ENCODE peak calls at places on chromosomes 13 and 19, in ten cellular contexts. F is GM12864; I is NCI-H2029 treated with DMSO at 0.1 percent for 48 hours; S is left ventricle myocardium inferior; Y is GM23338; X is MV-4-11; P is EH; E is CD4-positive, alpha-beta memory T cell; N is fibroblast of pulmonary artery; G is left colon. T is an unnamed sample.

GRCh38 chr19:36115453-36116343 is at the start of gene TBCB:
- DNase-seq in N (peak), F (no peak), E (no peak), G (peak), X (no peak), Y (peak), I (no peak), P (no peak), S (peak), T (no peak)

GRCh38 chr19:16920816-16921529 is 32.2 kb downstream of the F2RL3 start:
- DNase-seq in N (peak), X (no peak), P (peak), E (no peak), S (no peak), G (no peak), F (no peak), Y (no peak), I (no peak), T (peak)

GRCh38 chr13:105538346-105538745 is 997.1 kb downstream of the EFNB2 start:
- DNase-seq in X (no peak), E (no peak), P (no peak), I (no peak), G (no peak), Y (peak), N (no peak), S (no peak), F (no peak), T (no peak)

GRCh38 chr19:27776020-27776419 is 1436.9 kb downstream of the UQCRFS1 start:
- DNase-seq in I (no peak), E (no peak), S (no peak), P (peak), Y (peak), X (peak), F (no peak), G (no peak), N (peak), T (no peak)

GRCh38 chr19:16001481-16002312 is 52.9 kb downstream of the OR10H4 start:
- DNase-seq in I (peak), P (peak), S (no peak), E (peak), X (peak), N (peak), F (peak), Y (no peak), G (peak), T (no peak)

GRCh38 chr13:74129500-74130144 is 4.6 kb downstream of the KLF12 start:
- DNase-seq in G (peak), E (peak), F (no peak), S (peak), N (no peak), I (no peak), Y (no peak), P (peak), X (peak), T (no peak)

GRCh38 chr19:17097593-17098126 is 22.1 kb downstream of the MYO9B start:
- DNase-seq in X (peak), G (no peak), S (no peak), Y (no peak), P (peak), I (no peak), N (peak), E (no peak), F (no peak), T (no peak)

GRCh38 chr19:50314724-50315700 is 14.2 kb downstream of the KCNC3 start:
- DNase-seq in I (no peak), G (no peak), N (no peak), E (no peak), F (no peak), Y (peak), X (no peak), S (no peak), P (no peak), T (peak)

GRCh38 chr19:36687214-36688056 is at the start of gene ZNF567:
- DNase-seq in S (peak), N (peak), P (peak), F (peak), E (peak), X (peak), I (peak), Y (peak), G (peak), T (peak)

GRCh38 chr13:40077396-40078027 is 422.1 kb downstream of the COG6 start:
- DNase-seq in F (no peak), Y (no peak), I (no peak), S (no peak), N (no peak), X (no peak), P (no peak), G (no peak), E (no peak), T (no peak)

GRCh38 chr19:35247526-35248309 is 1.1 kb upstream of the LSR start:
- DNase-seq in N (no peak), I (peak), E (peak), Y (peak), F (peak), X (no peak), G (peak), S (no peak), P (no peak), T (no peak)

GRCh38 chr13:33279898-33280549 is 5.5 kb downstream of the STARD13 start:
- DNase-seq in G (no peak), S (no peak), N (peak), P (peak), I (no peak), F (no peak), X (peak), Y (no peak), E (no peak), T (no peak)

GRCh38 chr19:50639121-50640112 is at the start of gene SYT3:
- DNase-seq in P (peak), N (peak), S (peak), E (no peak), G (peak), X (no peak), I (no peak), Y (peak), F (no peak), T (no peak)

GRCh38 chr13:110780410-110780809 is 66.9 kb downstream of the ING1 start:
- DNase-seq in G (no peak), X (no peak), S (no peak), P (no peak), E (no peak), I (no peak), N (no peak), Y (no peak), F (no peak), T (no peak)

GRCh38 chr19:15234525-15235130 is 2.4 kb upstream of the EPHX3 start:
- DNase-seq in F (no peak), E (no peak), I (no peak), P (peak), N (no peak), X (no peak), S (no peak), Y (no peak), G (no peak), T (no peak)

GRCh38 chr13:40660270-40660669 is 6.2 kb downstream of the FOXO1 start:
- DNase-seq in N (no peak), Y (peak), E (no peak), X (no peak), G (no peak), P (peak), S (no peak), F (no peak), I (no peak), T (no peak)

GRCh38 chr13:51760592-51760991 is 43.4 kb downstream of the DHRS12 start:
- DNase-seq in I (no peak), F (no peak), X (no peak), N (no peak), Y (no peak), E (no peak), G (no peak), S (no peak), P (no peak), T (no peak)

GRCh38 chr13:33090755-33091454 is 74.7 kb downstream of the KL start:
- DNase-seq in N (no peak), F (no peak), P (peak), S (no peak), G (no peak), I (no peak), Y (no peak), E (no peak), X (no peak), T (no peak)

GRCh38 chr19:2527716-2528115 is 51.8 kb downstream of the GADD45B start:
- DNase-seq in F (no peak), G (no peak), X (no peak), Y (no peak), P (no peak), I (no peak), E (no peak), S (no peak), N (no peak), T (no peak)

GRCh38 chr13:41458187-41458938 is 1.0 kb downstream of the RGCC start:
- DNase-seq in E (peak), P (peak), S (peak), Y (peak), N (no peak), G (peak), X (peak), F (no peak), I (no peak), T (peak)

GRCh38 chr13:48528720-48529119 is 4.2 kb downstream of the RCBTB2 start:
- DNase-seq in X (no peak), N (no peak), E (peak), P (no peak), I (no peak), Y (no peak), S (no peak), F (no peak), G (no peak), T (no peak)

GRCh38 chr13:83150616-83151307 is 731.5 kb downstream of the SLITRK1 start:
- DNase-seq in X (no peak), N (no peak), F (no peak), P (no peak), I (no peak), Y (peak), G (no peak), E (no peak), S (no peak), T (no peak)

GRCh38 chr13:59452189-59452588 is 711.5 kb downstream of the DIAPH3 start:
- DNase-seq in P (no peak), F (no peak), E (no peak), N (no peak), Y (no peak), I (no peak), X (peak), G (no peak), S (no peak), T (no peak)

GRCh38 chr13:95258098-95258497 is 43.2 kb downstream of the ABCC4 start:
- DNase-seq in X (no peak), Y (no peak), P (no peak), N (no peak), S (no peak), E (no peak), I (no peak), G (no peak), F (no peak), T (no peak)

GRCh38 chr13:19345916-19346422 is 164.3 kb upstream of the TUBA3C start:
- DNase-seq in X (no peak), S (no peak), E (no peak), Y (no peak), I (no peak), P (no peak), G (no peak), N (no peak), F (no peak), T (no peak)

GRCh38 chr19:31448221-31448657 is 99.0 kb upstream of the TSHZ3 start:
- DNase-seq in P (peak), I (peak), Y (no peak), X (no peak), G (peak), N (peak), S (peak), F (no peak), E (no peak), T (peak)

GRCh38 chr13:99386495-99386894 is 79.3 kb upstream of the GPR183 start:
- DNase-seq in I (no peak), G (no peak), Y (no peak), X (peak), P (no peak), S (no peak), N (no peak), F (no peak), E (no peak), T (no peak)

GRCh38 chr13:43153436-43154082 is 130.2 kb downstream of the DNAJC15 start:
- DNase-seq in Y (no peak), N (peak), F (no peak), E (no peak), X (no peak), I (no peak), S (no peak), P (peak), G (no peak), T (no peak)

GRCh38 chr19:45424191-45425058 is 708 bp upstream of the ERCC1 start:
- DNase-seq in P (peak), E (no peak), I (no peak), N (peak), G (peak), S (peak), Y (peak), X (peak), F (no peak), T (peak)

GRCh38 chr13:28467034-28467433 is 27.9 kb downstream of the FLT1 start:
- DNase-seq in S (no peak), N (peak), P (no peak), E (no peak), I (no peak), G (no peak), Y (no peak), F (no peak), X (no peak), T (no peak)

T was measured in psoas muscle.